ENCODE peak calls at places on chromosomes 1 and 21, in nine cellular contexts. P is mammary epithelial cell; G is GM23248; K is foreskin keratinocyte; F is CD8-positive, alpha-beta memory T cell; T is GM23338; C is Karpas-422; A is heart right ventricle; R is aorta. I is an unnamed sample.

GRCh38 chr1:204451352-204452124 is 39.9 kb upstream of the PPP1R15B start:
- DNase-seq in R (no peak), K (no peak), T (no peak), F (no peak), C (no peak), A (no peak), P (no peak), G (no peak), I (no peak)

GRCh38 chr21:34852438-34852837 is 183.6 kb downstream of the CLIC6 start:
- DNase-seq in C (no peak), R (no peak), F (no peak), G (peak; percentile 41), P (no peak), T (no peak), K (no peak), A (no peak), I (no peak)

GRCh38 chr1:203567596-203567995 is 59.0 kb upstream of the ATP2B4 start:
- DNase-seq in A (no peak), P (no peak), T (no peak), F (no peak), G (no peak), R (no peak), K (no peak), C (no peak), I (no peak)

GRCh38 chr1:59879556-59879955 is 47.0 kb downstream of the CYP2J2 start:
- DNase-seq in T (peak; percentile 89), C (peak; percentile 73), G (peak; percentile 67), R (peak; percentile 61), A (peak; percentile 58), F (no peak), P (peak; percentile 57), K (peak; percentile 48), I (peak; percentile 30)

GRCh38 chr21:45990049-45990711 is 8.6 kb downstream of the COL6A1 start:
- DNase-seq in P (no peak), K (no peak), A (peak; percentile 3), F (no peak), T (no peak), C (no peak), R (peak; percentile 30), G (no peak), I (no peak)

GRCh38 chr1:180920193-180920592 is 7.5 kb downstream of the KIAA1614 start:
- DNase-seq in F (no peak), T (no peak), A (no peak), P (no peak), K (no peak), R (no peak), C (no peak), G (no peak), I (no peak)

GRCh38 chr1:32470991-32471694 is 6.3 kb downstream of the ZBTB8B start:
- DNase-seq in P (no peak), R (no peak), A (no peak), T (peak; percentile 69), C (peak; percentile 73), F (no peak), K (no peak), G (no peak), I (no peak)

GRCh38 chr1:31010081-31010989 is 55.2 kb downstream of the PUM1 start:
- DNase-seq in A (no peak), P (peak; percentile 70), T (no peak), R (no peak), G (peak; percentile 84), K (peak; percentile 69), C (no peak), F (no peak), I (no peak)

GRCh38 chr1:201048521-201048920 is 25.0 kb upstream of the KIF21B start:
- DNase-seq in A (no peak), K (no peak), R (no peak), P (no peak), G (no peak), C (no peak), F (no peak), T (no peak), I (no peak)

GRCh38 chr1:23100074-23100748 is 68.4 kb downstream of the LUZP1 start:
- DNase-seq in P (peak; percentile 97), F (peak; percentile 64), T (peak; percentile 60), G (peak; percentile 96), K (peak; percentile 87), R (peak; percentile 56), A (no peak), C (no peak), I (no peak)

GRCh38 chr21:26954591-26955214 is 12.2 kb downstream of the ADAMTS5 start:
- DNase-seq in P (no peak), F (no peak), A (no peak), C (no peak), G (no peak), T (no peak), K (no peak), R (no peak), I (no peak)

GRCh38 chr1:218209351-218209861 is 75.7 kb upstream of the RRP15 start:
- DNase-seq in T (no peak), C (no peak), F (no peak), K (peak; percentile 71), P (peak; percentile 55), R (no peak), G (peak; percentile 84), A (no peak), I (no peak)

GRCh38 chr1:150008699-150009098 is 1.8 kb downstream of the OTUD7B start:
- DNase-seq in C (peak; percentile 31), R (no peak), G (no peak), K (no peak), F (no peak), P (no peak), T (no peak), A (no peak), I (no peak)
- H3K27ac ChIP-seq in C (no peak overlapping the region), R (no peak overlapping the region), G (peak overlapping the region; percentile 100), K (no peak overlapping the region), F (peak overlapping the region; percentile 79), P (no peak overlapping the region), T (no peak overlapping the region), A (peak overlapping the region; percentile 87), I (no peak overlapping the region)

DNA sequence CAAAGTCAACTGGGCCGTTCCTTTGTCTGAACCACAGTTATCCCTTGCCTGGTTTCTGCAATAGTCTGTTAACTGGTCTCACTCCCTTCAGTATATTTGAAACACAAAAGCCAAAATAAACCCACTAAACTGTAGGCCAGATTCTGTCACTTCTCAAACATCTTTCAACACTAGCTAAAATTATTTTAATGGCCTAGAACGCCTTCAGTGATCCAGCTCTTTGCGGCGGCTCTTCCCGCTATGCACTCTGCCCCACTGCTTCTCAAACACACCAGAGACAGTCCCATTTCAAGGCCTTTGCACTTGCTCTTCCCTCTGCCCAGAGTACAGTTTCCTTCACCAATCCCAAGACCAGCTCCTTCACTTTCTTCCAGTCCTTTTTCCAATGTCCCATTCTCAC is 9.2 kb downstream of the SAMSN1 start:
- DNase-seq in G (no peak), R (no peak), C (no peak), A (no peak), T (no peak), F (no peak), P (no peak), K (no peak), I (no peak)
- H3K4me1 ChIP-seq in G (peaks cover 9% of the 10 kb centered on the region), R (no peaks in the 10 kb centered on the region), C (no peaks in the 10 kb centered on the region), A (no peaks in the 10 kb centered on the region), T (no peaks in the 10 kb centered on the region), F (peaks cover 31% of the 10 kb centered on the region), P (peaks cover 13% of the 10 kb centered on the region), K (peaks cover 8% of the 10 kb centered on the region), I (peaks cover 31% of the 10 kb centered on the region)

GRCh38 chr1:63787875-63788274 is 14.1 kb downstream of the ROR1 start:
- DNase-seq in A (peak; percentile 46), K (no peak), F (no peak), P (no peak), T (no peak), R (no peak), G (no peak), C (no peak), I (no peak)
- H3K27ac ChIP-seq in A (no peak overlapping the region), K (no peak overlapping the region), F (no peak overlapping the region), P (no peak overlapping the region), T (peak overlapping the region; percentile 41), R (no peak overlapping the region), G (no peak overlapping the region), C (no peak overlapping the region), I (no peak overlapping the region)

DNA sequence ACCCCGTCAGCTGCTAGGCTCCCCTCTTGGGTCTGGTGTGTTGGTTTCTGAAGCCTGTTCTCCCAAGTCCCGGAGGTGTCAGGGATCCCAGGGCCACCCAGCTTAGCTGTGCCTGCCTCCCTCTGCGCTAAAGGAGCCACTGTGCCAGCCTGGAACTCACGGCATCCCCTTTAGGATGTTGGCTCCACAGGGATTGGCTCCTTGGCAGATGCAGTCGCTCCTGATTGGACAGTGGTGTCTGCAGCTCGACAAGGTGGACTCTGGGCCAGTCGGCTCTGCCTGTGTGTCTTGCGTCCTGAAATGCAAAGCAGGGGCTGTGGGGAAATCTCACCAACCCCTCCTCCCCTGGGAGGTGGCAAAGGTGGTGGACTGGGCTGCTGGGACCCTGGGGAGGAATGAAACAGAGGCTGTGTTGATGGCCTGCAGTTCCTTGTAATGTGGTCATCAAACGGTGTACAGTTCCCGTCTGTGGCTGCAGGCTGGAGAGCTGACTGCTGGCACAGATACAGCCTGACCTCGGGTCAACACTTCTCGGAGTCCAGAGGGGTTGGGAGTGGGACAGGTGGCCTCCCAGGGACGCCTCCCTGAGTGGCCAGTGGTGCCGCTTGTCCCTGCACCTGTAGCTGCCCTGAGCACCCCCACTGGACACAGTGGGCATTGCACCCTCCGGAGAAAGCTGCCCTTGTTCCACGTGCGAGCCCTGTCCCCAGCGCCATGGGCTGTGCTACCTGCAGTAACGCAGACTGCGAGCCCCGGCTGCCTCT is 11.5 kb upstream of the KCNAB2 start:
- DNase-seq in T (peak; percentile 84), R (no peak), A (peak; percentile 37), G (peak; percentile 45), F (no peak), C (peak; percentile 56), K (no peak), P (peak; percentile 15), I (no peak)
- H3K4me1 ChIP-seq in T (peaks cover 5% of the 10 kb centered on the region), R (no peaks in the 10 kb centered on the region), A (no peaks in the 10 kb centered on the region), G (peaks cover 4% of the 10 kb centered on the region), F (peaks cover 76% of the 10 kb centered on the region), C (peaks cover 18% of the 10 kb centered on the region), K (no peaks in the 10 kb centered on the region), P (no peaks in the 10 kb centered on the region), I (peaks cover 57% of the 10 kb centered on the region)

GRCh38 chr1:98766241-98766640 is 104.7 kb downstream of the SNX7 start:
- DNase-seq in P (no peak), F (no peak), R (no peak), T (no peak), A (no peak), G (no peak), K (no peak), C (peak; percentile 67), I (no peak)

GRCh38 chr1:98763488-98764141 is 102.1 kb downstream of the SNX7 start:
- DNase-seq in F (no peak), K (no peak), P (no peak), C (no peak), T (no peak), G (no peak), R (no peak), A (peak; percentile 7), I (no peak)

GRCh38 chr1:98761238-98761637 is 99.7 kb downstream of the SNX7 start:
- DNase-seq in P (peak; percentile 7), K (no peak), F (no peak), A (no peak), R (no peak), G (no peak), T (peak; percentile 65), C (peak; percentile 52), I (no peak)
- H3K27ac ChIP-seq in P (no peak overlapping the region), K (no peak overlapping the region), F (no peak overlapping the region), A (no peak overlapping the region), R (no peak overlapping the region), G (no peak overlapping the region), T (no peak overlapping the region), C (no peak overlapping the region), I (no peak overlapping the region)

GRCh38 chr1:2266301-2266967 is 38.3 kb downstream of the SKI start:
- DNase-seq in K (no peak), T (no peak), F (no peak), G (peak; percentile 57), C (no peak), R (no peak), P (no peak), A (no peak), I (no peak)
- H3K4me1 ChIP-seq in K (no peaks in the 10 kb centered on the region), T (peaks cover 22% of the 10 kb centered on the region), F (peaks cover 58% of the 10 kb centered on the region), G (peaks cover 27% of the 10 kb centered on the region), C (no peaks in the 10 kb centered on the region), R (no peaks in the 10 kb centered on the region), P (peaks cover 11% of the 10 kb centered on the region), A (peaks cover 61% of the 10 kb centered on the region), I (peaks cover 54% of the 10 kb centered on the region)